ENCODE peak calls at places on chromosomes 5 and 9, in four cellular contexts. O is SK-N-SH, L is H1, A is HepG2. K is an unnamed sample.

GRCh38 chr9:35798658-35799366 is 7.4 kb downstream of the NPR2 start:
- DNase-seq in O (peak), L (no peak), A (peak), K (peak)

GRCh38 chr5:149616727-149617284 is 35.5 kb downstream of the ARHGEF37 start:
- DNase-seq in L (no peak), A (no peak), O (no peak), K (no peak)

GRCh38 chr9:5832543-5833529 is at the start of gene ERMP1:
- DNase-seq in L (peak), O (peak), A (peak), K (peak)

GRCh38 chr5:151607304-151607703 is 16.2 kb upstream of the FAT2 start:
- DNase-seq in A (no peak), O (no peak), L (no peak), K (no peak)

GRCh38 chr9:116232425-116233159 is 79.0 kb downstream of the PAPPA start:
- DNase-seq in A (no peak), L (no peak), O (no peak), K (no peak)

GRCh38 chr5:91245871-91246270 is 137.2 kb downstream of the ARRDC3 start:
- DNase-seq in A (no peak), L (no peak), O (no peak), K (no peak)

GRCh38 chr5:83608122-83608521 is 112.5 kb downstream of the HAPLN1 start:
- DNase-seq in L (peak), O (peak), A (peak), K (peak)

GRCh38 chr5:150081541-150082283 is 4.6 kb downstream of the CSF1R start:
- DNase-seq in L (no peak), A (no peak), O (no peak), K (no peak)

GRCh38 chr5:131640043-131640856 is 5.2 kb upstream of the RAPGEF6 start:
- DNase-seq in L (no peak), O (no peak), A (no peak), K (no peak)

GRCh38 chr5:62082370-62082778 is 223.6 kb upstream of the KIF2A start:
- DNase-seq in L (no peak), O (peak), A (no peak), K (no peak)

GRCh38 chr5:142404046-142404477 is 79.2 kb upstream of the SPRY4 start:
- DNase-seq in O (no peak), A (no peak), L (no peak), K (no peak)

GRCh38 chr5:109327572-109327971 is 82.2 kb downstream of the PJA2 start:
- DNase-seq in A (no peak), L (no peak), O (no peak), K (no peak)
- TF ChIP-seq JUND in A (no peak), L (no peak), O (no peak), K (no peak)

DNA sequence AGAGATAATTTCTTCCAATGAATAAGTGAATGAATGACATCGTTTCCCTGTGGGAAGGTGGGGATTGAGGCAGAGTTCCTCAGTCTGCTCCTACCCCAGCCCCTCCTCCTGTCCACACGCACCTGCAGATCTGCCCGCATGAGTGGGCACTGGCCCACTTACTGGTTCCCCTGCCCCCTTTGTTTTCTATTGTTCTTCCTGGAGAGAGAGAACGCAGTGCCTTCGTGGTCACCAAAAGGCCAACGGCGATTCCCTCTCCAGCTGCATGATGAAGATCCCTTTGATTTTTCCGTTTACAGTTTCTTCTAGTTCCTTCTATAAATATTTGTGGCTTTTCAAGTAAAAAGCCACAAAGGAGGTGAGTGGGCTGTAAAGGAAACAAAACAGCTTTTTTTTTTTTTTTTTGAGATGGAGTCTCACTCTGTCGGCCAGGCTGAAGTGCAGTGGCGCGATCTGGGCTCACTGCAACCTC is 5.7 kb upstream of the FPGS start:
- DNase-seq in A (no peak), L (no peak), O (no peak), K (no peak)
- TF ChIP-seq JUND in A (no peak), L (no peak), O (no peak), K (no peak)

DNA sequence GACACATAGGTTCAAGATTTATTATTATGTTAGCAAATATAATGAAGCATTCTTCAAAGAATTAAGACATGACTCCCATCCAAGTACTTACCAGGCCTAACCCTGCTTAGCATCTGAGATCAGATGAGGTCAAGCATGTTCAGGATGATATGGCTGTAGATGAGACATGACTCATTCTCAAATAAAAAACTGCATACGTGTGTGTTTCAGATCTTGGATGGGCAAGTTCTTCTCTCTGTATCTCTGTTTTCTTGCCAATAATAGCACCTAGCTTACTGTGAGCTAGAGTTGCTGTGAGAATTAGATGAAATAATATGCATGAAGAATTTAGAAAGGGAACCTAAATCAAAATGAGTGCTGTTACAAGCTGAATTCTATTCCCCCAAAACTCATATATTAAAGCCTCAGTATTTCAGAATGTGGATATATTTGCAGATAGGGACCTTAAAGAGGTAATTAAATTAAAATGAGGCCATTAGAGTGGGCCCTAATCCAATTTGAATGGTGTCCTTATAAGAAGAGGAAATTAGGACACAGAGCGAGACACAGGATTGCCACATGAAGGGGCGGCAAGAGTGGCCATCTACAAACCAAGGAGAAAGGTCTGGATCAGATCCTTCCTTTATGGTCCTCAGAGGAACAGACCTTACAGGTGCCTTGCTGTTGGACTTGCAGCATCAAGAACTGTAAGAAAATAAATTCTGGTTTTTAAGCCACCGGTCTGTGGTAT is 146.2 kb downstream of the MARCHF11 start:
- DNase-seq in A (no peak), L (no peak), O (no peak), K (no peak)
- TF ChIP-seq JUND in A (no peak), L (no peak), O (no peak), K (no peak)

GRCh38 chr9:83266618-83267543 is 203.9 kb upstream of the RASEF start:
- DNase-seq in L (no peak), O (no peak), A (peak), K (no peak)
- TF ChIP-seq JUND in L (no peak), O (no peak), A (no peak), K (no peak)

GRCh38 chr5:78547731-78548189 is 100.8 kb downstream of the LHFPL2 start:
- DNase-seq in O (no peak), A (no peak), L (no peak), K (no peak)

GRCh38 chr5:78548216-78548615 is 100.4 kb downstream of the LHFPL2 start:
- DNase-seq in A (no peak), O (peak), L (no peak), K (no peak)

GRCh38 chr5:78545406-78545805 is 103.2 kb downstream of the LHFPL2 start:
- DNase-seq in A (no peak), O (no peak), L (no peak), K (no peak)

GRCh38 chr5:78546597-78546996 is 102.0 kb downstream of the LHFPL2 start:
- DNase-seq in O (no peak), L (no peak), A (peak), K (no peak)

DNA sequence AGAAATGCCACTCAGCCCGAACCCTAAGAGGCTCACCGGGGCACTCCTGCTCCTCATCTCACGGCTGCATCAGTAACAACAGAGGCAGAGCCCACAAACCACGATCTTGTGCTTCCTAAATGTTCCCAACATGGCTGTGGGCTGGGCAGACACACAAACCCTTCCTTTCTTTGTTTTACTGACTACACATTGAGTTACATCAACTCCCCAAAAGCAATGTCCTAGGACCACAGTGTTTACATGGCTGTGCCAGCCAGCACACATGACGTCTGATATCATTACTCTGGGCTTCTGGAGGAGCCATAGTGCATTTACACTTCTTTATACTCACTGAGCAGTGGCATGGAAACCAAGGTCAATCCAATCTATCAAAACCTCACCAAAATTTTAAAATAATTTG is 101.4 kb downstream of the LHFPL2 start:
- DNase-seq in O (no peak), A (no peak), L (no peak), K (no peak)
- TF ChIP-seq JUND in O (no peak), A (no peak), L (no peak), K (no peak)

DNA sequence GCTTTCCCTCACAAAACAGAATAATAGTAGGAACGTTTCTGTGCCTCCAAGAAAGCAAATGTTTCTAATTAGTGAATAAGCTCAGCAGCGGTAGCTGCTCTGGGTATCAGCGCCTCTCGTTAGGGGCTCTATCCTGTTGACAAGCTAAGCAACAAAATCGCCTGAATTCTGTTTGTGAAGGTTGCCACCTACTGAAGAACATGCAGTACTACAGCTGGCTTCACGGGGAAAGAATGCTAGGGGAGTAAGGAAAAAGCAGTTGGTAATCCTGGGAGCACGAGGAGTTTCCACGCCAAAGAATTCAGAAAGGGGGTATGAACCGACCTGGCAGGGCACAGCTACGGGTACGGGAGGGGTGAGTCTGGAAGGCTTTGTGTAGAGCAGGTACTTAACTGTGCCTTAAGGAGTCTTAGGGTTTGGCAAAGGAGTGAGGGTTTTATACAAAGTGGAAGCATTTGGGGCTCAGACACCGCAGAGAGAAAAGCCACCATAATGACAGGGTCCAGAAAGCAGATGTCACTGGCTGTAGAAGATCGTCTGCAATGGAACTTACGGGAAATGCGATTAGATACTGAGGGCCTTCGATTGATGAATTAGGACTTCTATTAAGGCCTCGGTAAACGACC is 171.7 kb downstream of the TTC39B start:
- DNase-seq in L (no peak), A (peak), O (peak), K (no peak)
- TF ChIP-seq JUND in L (peak), A (no peak), O (no peak), K (no peak)

DNA sequence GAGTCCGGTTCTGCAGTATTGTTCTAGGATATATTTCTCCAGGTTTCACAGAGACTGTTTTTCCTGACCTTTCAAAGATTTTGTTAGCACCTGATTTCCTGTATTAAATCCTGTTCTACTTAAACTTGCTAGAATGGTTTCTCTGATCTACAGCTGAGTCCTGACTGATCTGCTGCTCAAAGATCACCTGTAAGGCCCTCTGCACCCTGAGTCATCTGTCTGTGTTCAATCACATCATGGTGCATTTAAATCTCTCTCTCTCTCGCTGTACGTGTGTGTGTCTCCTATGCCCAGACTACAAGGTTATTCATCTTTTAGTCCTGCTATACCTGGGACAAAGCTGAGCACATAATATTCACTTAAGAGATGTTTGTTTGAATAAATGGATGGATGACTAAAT is 13.3 kb upstream of the C5orf63 start:
- DNase-seq in A (no peak), L (no peak), O (no peak), K (no peak)
- TF ChIP-seq JUND in A (no peak), L (no peak), O (no peak), K (no peak)

GRCh38 chr9:37146372-37146771 is 26.0 kb downstream of the ZCCHC7 start:
- DNase-seq in A (no peak), L (no peak), O (no peak), K (no peak)
- TF ChIP-seq JUND in A (no peak), L (no peak), O (no peak), K (no peak)

GRCh38 chr5:178349607-178350353 is 117.2 kb upstream of the PHYKPL start:
- DNase-seq in A (no peak), O (no peak), L (no peak), K (no peak)

GRCh38 chr5:178351950-178352349 is 119.3 kb upstream of the PHYKPL start:
- DNase-seq in O (no peak), L (no peak), A (no peak), K (no peak)

GRCh38 chr5:178349147-178349527 is 116.5 kb upstream of the PHYKPL start:
- DNase-seq in L (no peak), O (peak), A (no peak), K (no peak)

GRCh38 chr5:178351221-178351825 is 118.7 kb upstream of the PHYKPL start:
- DNase-seq in A (no peak), O (no peak), L (no peak), K (no peak)

GRCh38 chr5:178350361-178351220 is 118.0 kb upstream of the PHYKPL start:
- DNase-seq in A (no peak), O (peak), L (no peak), K (no peak)
- TF ChIP-seq JUND in A (no peak), O (no peak), L (no peak), K (no peak)

GRCh38 chr5:170508036-170508435 is 4.2 kb downstream of the KCNIP1 start:
- DNase-seq in A (no peak), O (no peak), L (no peak), K (no peak)
- TF ChIP-seq JUND in A (no peak), O (no peak), L (no peak), K (no peak)